ENCODE peak calls at places on chromosomes 13 and 19, in ten cellular contexts. One of them, this sample, is unnamed.

GRCh38 chr19:10419646-10420443 is 493 bp upstream of the PDE4A start:
- DNase-seq in NAMALWA: peak
- DNase-seq in cardiac fibroblast: peak
- DNase-seq in hypothalamus: no peak
- DNase-seq in stimulated activated CD8-positive, alpha-beta memory T cell treated with anti-CD3 and anti-CD28 coated beads, Interleukin-2, amount 100 ng/mL, for 48 hours: peak
- DNase-seq in GM06990: peak
- DNase-seq in posterior cingulate gyrus: peak
- DNase-seq in fibroblast of lung: peak
- DNase-seq in adrenal gland: no peak
- DNase-seq in HS-5: no peak
- DNase-seq in this sample: peak

GRCh38 chr13:36193151-36193855 is 21.1 kb downstream of the SOHLH2 start:
- DNase-seq in NAMALWA: no peak
- DNase-seq in HS-5: no peak
- DNase-seq in posterior cingulate gyrus: no peak
- DNase-seq in cardiac fibroblast: peak
- DNase-seq in fibroblast of lung: peak
- DNase-seq in adrenal gland: no peak
- DNase-seq in stimulated activated CD8-positive, alpha-beta memory T cell treated with anti-CD3 and anti-CD28 coated beads, Interleukin-2, amount 100 ng/mL, for 48 hours: no peak
- DNase-seq in GM06990: no peak
- DNase-seq in hypothalamus: no peak
- DNase-seq in this sample: no peak

GRCh38 chr13:77733674-77734073 is 36.2 kb downstream of the SLAIN1 start:
- DNase-seq in cardiac fibroblast: no peak
- DNase-seq in adrenal gland: no peak
- DNase-seq in HS-5: no peak
- DNase-seq in GM06990: no peak
- DNase-seq in fibroblast of lung: no peak
- DNase-seq in hypothalamus: no peak
- DNase-seq in NAMALWA: no peak
- DNase-seq in posterior cingulate gyrus: no peak
- DNase-seq in stimulated activated CD8-positive, alpha-beta memory T cell treated with anti-CD3 and anti-CD28 coated beads, Interleukin-2, amount 100 ng/mL, for 48 hours: no peak
- DNase-seq in this sample: no peak

GRCh38 chr13:95707442-95708389 is 30.8 kb downstream of the DNAJC3 start:
- DNase-seq in NAMALWA: no peak
- DNase-seq in stimulated activated CD8-positive, alpha-beta memory T cell treated with anti-CD3 and anti-CD28 coated beads, Interleukin-2, amount 100 ng/mL, for 48 hours: no peak
- DNase-seq in GM06990: no peak
- DNase-seq in HS-5: no peak
- DNase-seq in cardiac fibroblast: no peak
- DNase-seq in hypothalamus: no peak
- DNase-seq in posterior cingulate gyrus: no peak
- DNase-seq in adrenal gland: no peak
- DNase-seq in fibroblast of lung: no peak
- DNase-seq in this sample: no peak

GRCh38 chr19:12647490-12648071 is 19.0 kb downstream of the MAN2B1 start:
- DNase-seq in hypothalamus: no peak
- DNase-seq in adrenal gland: peak
- DNase-seq in GM06990: no peak
- DNase-seq in NAMALWA: peak
- DNase-seq in HS-5: no peak
- DNase-seq in cardiac fibroblast: peak
- DNase-seq in posterior cingulate gyrus: peak
- DNase-seq in stimulated activated CD8-positive, alpha-beta memory T cell treated with anti-CD3 and anti-CD28 coated beads, Interleukin-2, amount 100 ng/mL, for 48 hours: no peak
- DNase-seq in fibroblast of lung: no peak
- DNase-seq in this sample: no peak

GRCh38 chr19:58355891-58356235 is 2.6 kb upstream of the A1BG start:
- DNase-seq in cardiac fibroblast: peak
- DNase-seq in hypothalamus: no peak
- DNase-seq in NAMALWA: no peak
- DNase-seq in HS-5: no peak
- DNase-seq in fibroblast of lung: no peak
- DNase-seq in posterior cingulate gyrus: peak
- DNase-seq in adrenal gland: no peak
- DNase-seq in GM06990: no peak
- DNase-seq in stimulated activated CD8-positive, alpha-beta memory T cell treated with anti-CD3 and anti-CD28 coated beads, Interleukin-2, amount 100 ng/mL, for 48 hours: no peak
- DNase-seq in this sample: no peak

GRCh38 chr19:38831142-38831605 is 420 bp downstream of the ECH1 start:
- DNase-seq in stimulated activated CD8-positive, alpha-beta memory T cell treated with anti-CD3 and anti-CD28 coated beads, Interleukin-2, amount 100 ng/mL, for 48 hours: no peak
- DNase-seq in GM06990: no peak
- DNase-seq in adrenal gland: peak
- DNase-seq in cardiac fibroblast: peak
- DNase-seq in posterior cingulate gyrus: peak
- DNase-seq in HS-5: peak
- DNase-seq in NAMALWA: peak
- DNase-seq in hypothalamus: no peak
- DNase-seq in fibroblast of lung: peak
- DNase-seq in this sample: no peak

GRCh38 chr19:15114153-15114540 is 6.9 kb downstream of the SYDE1 start:
- DNase-seq in adrenal gland: peak
- DNase-seq in fibroblast of lung: peak
- DNase-seq in HS-5: no peak
- DNase-seq in NAMALWA: no peak
- DNase-seq in hypothalamus: no peak
- DNase-seq in cardiac fibroblast: peak
- DNase-seq in GM06990: no peak
- DNase-seq in posterior cingulate gyrus: peak
- DNase-seq in stimulated activated CD8-positive, alpha-beta memory T cell treated with anti-CD3 and anti-CD28 coated beads, Interleukin-2, amount 100 ng/mL, for 48 hours: no peak
- DNase-seq in this sample: no peak

GRCh38 chr19:16223746-16224145 is 26.0 kb downstream of the AP1M1 start:
- DNase-seq in cardiac fibroblast: no peak
- DNase-seq in posterior cingulate gyrus: no peak
- DNase-seq in NAMALWA: no peak
- DNase-seq in stimulated activated CD8-positive, alpha-beta memory T cell treated with anti-CD3 and anti-CD28 coated beads, Interleukin-2, amount 100 ng/mL, for 48 hours: no peak
- DNase-seq in adrenal gland: no peak
- DNase-seq in hypothalamus: no peak
- DNase-seq in HS-5: no peak
- DNase-seq in fibroblast of lung: no peak
- DNase-seq in GM06990: no peak
- DNase-seq in this sample: no peak

GRCh38 chr13:104809483-104809882 is 1726.0 kb downstream of the EFNB2 start:
- DNase-seq in GM06990: no peak
- DNase-seq in adrenal gland: no peak
- DNase-seq in NAMALWA: no peak
- DNase-seq in cardiac fibroblast: peak
- DNase-seq in hypothalamus: no peak
- DNase-seq in posterior cingulate gyrus: no peak
- DNase-seq in fibroblast of lung: peak
- DNase-seq in stimulated activated CD8-positive, alpha-beta memory T cell treated with anti-CD3 and anti-CD28 coated beads, Interleukin-2, amount 100 ng/mL, for 48 hours: no peak
- DNase-seq in HS-5: peak
- DNase-seq in this sample: no peak

GRCh38 chr13:67351915-67352314 is 121.8 kb upstream of the PCDH9 start:
- DNase-seq in NAMALWA: no peak
- DNase-seq in stimulated activated CD8-positive, alpha-beta memory T cell treated with anti-CD3 and anti-CD28 coated beads, Interleukin-2, amount 100 ng/mL, for 48 hours: no peak
- DNase-seq in GM06990: no peak
- DNase-seq in adrenal gland: no peak
- DNase-seq in posterior cingulate gyrus: no peak
- DNase-seq in HS-5: no peak
- DNase-seq in cardiac fibroblast: peak
- DNase-seq in fibroblast of lung: peak
- DNase-seq in hypothalamus: no peak
- DNase-seq in this sample: no peak

This sample was measured in HFF-Myc.